ENCODE peak calls at places on chromosomes 5 and 9, in five cellular contexts. One of them, this sample, is unnamed.

GRCh38 chr9:131995382-131995781 is 84.3 kb downstream of the MED27 start:
- DNase-seq in fibroblast of mammary gland: peak
- DNase-seq in HTR-8/SVneo: no peak
- DNase-seq in mesendoderm: no peak
- DNase-seq in NCI-H2081: no peak
- DNase-seq in this sample: no peak

GRCh38 chr9:134975253-134975652 is 57.5 kb upstream of the FCN1 start:
- DNase-seq in NCI-H2081: no peak
- DNase-seq in HTR-8/SVneo: no peak
- DNase-seq in mesendoderm: no peak
- DNase-seq in fibroblast of mammary gland: no peak
- DNase-seq in this sample: no peak

GRCh38 chr9:27565669-27566068 is 7.6 kb downstream of the C9orf72 start:
- DNase-seq in NCI-H2081: no peak
- DNase-seq in mesendoderm: no peak
- DNase-seq in fibroblast of mammary gland: no peak
- DNase-seq in HTR-8/SVneo: no peak
- DNase-seq in this sample: no peak

GRCh38 chr5:172841258-172841657 is 7.2 kb downstream of the ERGIC1 start:
- DNase-seq in HTR-8/SVneo: no peak
- DNase-seq in NCI-H2081: peak
- DNase-seq in mesendoderm: no peak
- DNase-seq in fibroblast of mammary gland: no peak
- DNase-seq in this sample: no peak

GRCh38 chr5:169801324-169801777 is 164.3 kb downstream of the DOCK2 start:
- DNase-seq in NCI-H2081: no peak
- DNase-seq in HTR-8/SVneo: no peak
- DNase-seq in mesendoderm: no peak
- DNase-seq in fibroblast of mammary gland: peak
- DNase-seq in this sample: peak

GRCh38 chr5:72326298-72326649 is 6.1 kb downstream of the PTCD2 start:
- DNase-seq in fibroblast of mammary gland: no peak
- DNase-seq in HTR-8/SVneo: no peak
- DNase-seq in NCI-H2081: no peak
- DNase-seq in mesendoderm: no peak
- DNase-seq in this sample: no peak

GRCh38 chr9:124180557-124180956 is 77.2 kb upstream of the NEK6 start:
- DNase-seq in fibroblast of mammary gland: peak
- DNase-seq in HTR-8/SVneo: no peak
- DNase-seq in mesendoderm: no peak
- DNase-seq in NCI-H2081: peak
- DNase-seq in this sample: peak

GRCh38 chr9:98577446-98577845 is 131.3 kb downstream of the GABBR2 start:
- DNase-seq in fibroblast of mammary gland: no peak
- DNase-seq in HTR-8/SVneo: no peak
- DNase-seq in NCI-H2081: no peak
- DNase-seq in mesendoderm: no peak
- DNase-seq in this sample: no peak

GRCh38 chr9:135739271-135740220 is 37.6 kb downstream of the KCNT1 start:
- DNase-seq in NCI-H2081: no peak
- DNase-seq in mesendoderm: no peak
- DNase-seq in fibroblast of mammary gland: no peak
- DNase-seq in HTR-8/SVneo: no peak
- DNase-seq in this sample: no peak

GRCh38 chr5:77444356-77444755 is 47.8 kb downstream of the WDR41 start:
- DNase-seq in NCI-H2081: no peak
- DNase-seq in HTR-8/SVneo: no peak
- DNase-seq in fibroblast of mammary gland: no peak
- DNase-seq in mesendoderm: no peak
- DNase-seq in this sample: no peak

GRCh38 chr9:69955536-69956355 is 87.9 kb upstream of the MAMDC2 start:
- DNase-seq in fibroblast of mammary gland: no peak
- DNase-seq in mesendoderm: no peak
- DNase-seq in HTR-8/SVneo: no peak
- DNase-seq in NCI-H2081: no peak
- DNase-seq in this sample: no peak

GRCh38 chr9:134366223-134367031 is 40.2 kb downstream of the RXRA start:
- DNase-seq in NCI-H2081: peak
- DNase-seq in mesendoderm: no peak
- DNase-seq in fibroblast of mammary gland: peak
- DNase-seq in HTR-8/SVneo: peak
- DNase-seq in this sample: peak

GRCh38 chr9:114207034-114207815 is 51.9 kb downstream of the COL27A1 start:
- DNase-seq in NCI-H2081: no peak
- DNase-seq in fibroblast of mammary gland: peak
- DNase-seq in HTR-8/SVneo: peak
- DNase-seq in mesendoderm: peak
- DNase-seq in this sample: no peak

GRCh38 chr5:36297653-36298052 is 4.0 kb downstream of the RANBP3L start:
- DNase-seq in mesendoderm: peak
- DNase-seq in fibroblast of mammary gland: no peak
- DNase-seq in HTR-8/SVneo: no peak
- DNase-seq in NCI-H2081: no peak
- DNase-seq in this sample: no peak

GRCh38 chr9:94600258-94600657 is 6.6 kb upstream of the FBP2 start:
- DNase-seq in fibroblast of mammary gland: no peak
- DNase-seq in NCI-H2081: no peak
- DNase-seq in HTR-8/SVneo: no peak
- DNase-seq in mesendoderm: no peak
- DNase-seq in this sample: no peak

GRCh38 chr5:109454726-109455505 is 45.1 kb upstream of the PJA2 start:
- DNase-seq in fibroblast of mammary gland: peak
- DNase-seq in HTR-8/SVneo: no peak
- DNase-seq in mesendoderm: peak
- DNase-seq in NCI-H2081: no peak
- DNase-seq in this sample: peak

GRCh38 chr9:108033976-108034964 is 544.7 kb upstream of the KLF4 start:
- DNase-seq in mesendoderm: no peak
- DNase-seq in NCI-H2081: no peak
- DNase-seq in HTR-8/SVneo: no peak
- DNase-seq in fibroblast of mammary gland: peak
- DNase-seq in this sample: peak

GRCh38 chr5:57653636-57654290 is 171.2 kb upstream of the ACTBL2 start:
- DNase-seq in NCI-H2081: no peak
- DNase-seq in fibroblast of mammary gland: no peak
- DNase-seq in HTR-8/SVneo: no peak
- DNase-seq in mesendoderm: no peak
- DNase-seq in this sample: no peak

GRCh38 chr9:90903731-90904422 is 102.3 kb downstream of the SYK start:
- DNase-seq in NCI-H2081: no peak
- DNase-seq in HTR-8/SVneo: no peak
- DNase-seq in fibroblast of mammary gland: no peak
- DNase-seq in mesendoderm: no peak
- DNase-seq in this sample: no peak

GRCh38 chr9:4499917-4500316 is 9.6 kb downstream of the SLC1A1 start:
- DNase-seq in HTR-8/SVneo: no peak
- DNase-seq in mesendoderm: no peak
- DNase-seq in fibroblast of mammary gland: no peak
- DNase-seq in NCI-H2081: peak
- DNase-seq in this sample: no peak

GRCh38 chr5:57335092-57335491 is 147.5 kb downstream of the ACTBL2 start:
- DNase-seq in fibroblast of mammary gland: peak
- DNase-seq in HTR-8/SVneo: no peak
- DNase-seq in NCI-H2081: no peak
- DNase-seq in mesendoderm: no peak
- DNase-seq in this sample: peak

GRCh38 chr5:177553671-177554429 is 513 bp downstream of the FAM193B start:
- DNase-seq in mesendoderm: peak
- DNase-seq in HTR-8/SVneo: peak
- DNase-seq in fibroblast of mammary gland: no peak
- DNase-seq in NCI-H2081: peak
- DNase-seq in this sample: no peak

GRCh38 chr5:128708841-128709240 is 170.8 kb upstream of the FBN2 start:
- DNase-seq in HTR-8/SVneo: no peak
- DNase-seq in mesendoderm: no peak
- DNase-seq in NCI-H2081: no peak
- DNase-seq in fibroblast of mammary gland: no peak
- DNase-seq in this sample: no peak

GRCh38 chr5:39376293-39376714 is 12.0 kb upstream of the C9 start:
- DNase-seq in NCI-H2081: peak
- DNase-seq in fibroblast of mammary gland: peak
- DNase-seq in HTR-8/SVneo: peak
- DNase-seq in mesendoderm: peak
- DNase-seq in this sample: peak

GRCh38 chr5:1789838-1790462 is 9.7 kb downstream of the MRPL36 start:
- DNase-seq in HTR-8/SVneo: peak
- DNase-seq in NCI-H2081: no peak
- DNase-seq in mesendoderm: peak
- DNase-seq in fibroblast of mammary gland: peak
- DNase-seq in this sample: peak

GRCh38 chr5:86664173-86664572 is 46.4 kb downstream of the COX7C start:
- DNase-seq in mesendoderm: no peak
- DNase-seq in NCI-H2081: no peak
- DNase-seq in fibroblast of mammary gland: no peak
- DNase-seq in HTR-8/SVneo: no peak
- DNase-seq in this sample: no peak

GRCh38 chr5:128553747-128554146 is 15.7 kb upstream of the FBN2 start:
- DNase-seq in HTR-8/SVneo: no peak
- DNase-seq in NCI-H2081: no peak
- DNase-seq in fibroblast of mammary gland: no peak
- DNase-seq in mesendoderm: no peak
- DNase-seq in this sample: no peak

GRCh38 chr5:113269023-113269997 is 165.5 kb downstream of the TSSK1B start:
- DNase-seq in mesendoderm: peak
- DNase-seq in fibroblast of mammary gland: no peak
- DNase-seq in NCI-H2081: peak
- DNase-seq in HTR-8/SVneo: no peak
- DNase-seq in this sample: no peak

GRCh38 chr5:156383510-156383909 is 56.5 kb downstream of the SGCD start:
- DNase-seq in fibroblast of mammary gland: peak
- DNase-seq in NCI-H2081: no peak
- DNase-seq in mesendoderm: no peak
- DNase-seq in HTR-8/SVneo: no peak
- DNase-seq in this sample: peak

GRCh38 chr5:167263185-167263584 is 1028.3 kb upstream of the WWC1 start:
- DNase-seq in NCI-H2081: no peak
- DNase-seq in fibroblast of mammary gland: no peak
- DNase-seq in mesendoderm: no peak
- DNase-seq in HTR-8/SVneo: no peak
- DNase-seq in this sample: no peak

GRCh38 chr5:40378431-40379175 is 301.1 kb upstream of the PTGER4 start:
- DNase-seq in HTR-8/SVneo: no peak
- DNase-seq in mesendoderm: no peak
- DNase-seq in NCI-H2081: no peak
- DNase-seq in fibroblast of mammary gland: no peak
- DNase-seq in this sample: peak

GRCh38 chr5:101894985-101895384 is 401.1 kb downstream of the SLCO4C1 start:
- DNase-seq in NCI-H2081: no peak
- DNase-seq in mesendoderm: no peak
- DNase-seq in fibroblast of mammary gland: no peak
- DNase-seq in HTR-8/SVneo: no peak
- DNase-seq in this sample: no peak

This sample was measured in choroid plexus epithelial cell.